ENCODE peak calls at places on chromosomes 11 and 22, in eight cellular contexts. H, U, N, M, D, Q, R and A are unnamed samples.

GRCh38 chr11:94675788-94676187 is 92.4 kb upstream of the AMOTL1 start:
- DNase-seq in N (no peak), M (no peak), U (no peak), Q (no peak), D (no peak), R (no peak), H (no peak), A (no peak)

GRCh38 chr22:41976070-41976901 is 7.0 kb downstream of the SEPTIN3 start:
- DNase-seq in R (peak; percentile 47), H (no peak), M (no peak), Q (no peak), U (peak; percentile 61), N (peak; percentile 64), D (no peak), A (no peak)

GRCh38 chr11:3014314-3014938 is 22.3 kb upstream of the NAP1L4 start:
- DNase-seq in M (no peak), R (peak; percentile 28), Q (no peak), N (peak; percentile 77), H (no peak), U (no peak), D (no peak), A (no peak)

GRCh38 chr22:36350751-36351594 is 36.8 kb downstream of the MYH9 start:
- DNase-seq in H (no peak), M (no peak), N (no peak), Q (peak; percentile 67), R (no peak), D (no peak), U (no peak), A (no peak)

GRCh38 chr22:25362215-25362882 is 142.9 kb downstream of the CRYBB2 start:
- DNase-seq in U (peak; percentile 89), R (peak; percentile 73), D (peak; percentile 45), H (peak; percentile 20), M (no peak), Q (peak; percentile 47), N (peak; percentile 69), A (no peak)

GRCh38 chr22:24827305-24827704 is 21.3 kb downstream of the SGSM1 start:
- DNase-seq in R (peak; percentile 79), N (no peak), Q (no peak), U (no peak), D (no peak), M (peak; percentile 75), H (no peak), A (no peak)

GRCh38 chr22:20569059-20570058 is 61.9 kb downstream of the MED15 start:
- DNase-seq in Q (peak; percentile 92), H (no peak), D (peak; percentile 98), M (no peak), R (peak; percentile 68), N (peak; percentile 86), U (peak; percentile 96), A (peak; percentile 33)

GRCh38 chr11:67118059-67118766 is 850 bp upstream of the KDM2A start:
- DNase-seq in M (peak; percentile 49), U (peak; percentile 49), Q (no peak), H (no peak), R (peak; percentile 50), D (peak; percentile 17), N (peak; percentile 73), A (no peak)

GRCh38 chr22:49007013-49007653 is 820.5 kb downstream of the BRD1 start:
- DNase-seq in R (no peak), M (no peak), N (no peak), H (no peak), Q (no peak), U (no peak), D (no peak), A (no peak)

GRCh38 chr11:101707477-101707876 is 123.7 kb upstream of the TRPC6 start:
- DNase-seq in Q (no peak), M (no peak), N (no peak), U (no peak), R (no peak), H (no peak), D (no peak), A (no peak)

GRCh38 chr11:122523841-122524531 is 131.5 kb upstream of the UBASH3B start:
- DNase-seq in M (no peak), R (no peak), N (no peak), Q (no peak), U (peak; percentile 40), H (no peak), D (no peak), A (no peak)

GRCh38 chr11:128471138-128471661 is 116.2 kb downstream of the ETS1 start:
- DNase-seq in H (no peak), N (peak; percentile 59), U (no peak), D (no peak), Q (no peak), R (peak; percentile 52), M (no peak), A (peak; percentile 79)

GRCh38 chr11:35717520-35717919 is 54.9 kb downstream of the TRIM44 start:
- DNase-seq in N (no peak), H (no peak), D (no peak), R (no peak), Q (no peak), M (no peak), U (no peak), A (peak; percentile 36)

GRCh38 chr22:20567371-20567847 is 60.0 kb downstream of the MED15 start:
- DNase-seq in Q (peak; percentile 59), N (no peak), U (peak; percentile 51), D (peak; percentile 49), M (no peak), R (no peak), H (no peak), A (no peak)

GRCh38 chr11:87432006-87432405 is 394.3 kb downstream of the TMEM135 start:
- DNase-seq in N (no peak), H (no peak), D (peak; percentile 73), U (peak; percentile 66), R (no peak), M (no peak), Q (no peak), A (no peak)

GRCh38 chr11:76235233-76236091 is 29.2 kb upstream of the WNT11 start:
- DNase-seq in R (peak; percentile 91), D (peak; percentile 94), U (peak; percentile 97), Q (peak; percentile 84), N (peak; percentile 88), H (peak; percentile 94), M (peak; percentile 72), A (peak; percentile 93)

GRCh38 chr11:78380615-78381029 is 37.0 kb downstream of the GAB2 start:
- DNase-seq in R (no peak), U (peak; percentile 71), D (peak; percentile 88), Q (no peak), M (no peak), N (no peak), H (no peak), A (no peak)

GRCh38 chr11:27830206-27830605 is 130.0 kb upstream of the BDNF start:
- DNase-seq in M (no peak), H (no peak), N (no peak), D (no peak), U (no peak), Q (no peak), R (no peak), A (no peak)

GRCh38 chr11:121961228-121961860 is 154.7 kb downstream of the BLID start:
- DNase-seq in N (no peak), M (no peak), H (no peak), U (peak; percentile 58), Q (no peak), R (no peak), D (peak; percentile 59), A (no peak)

GRCh38 chr11:128630367-128631230 is 43.2 kb upstream of the ETS1 start:
- DNase-seq in D (peak; percentile 87), R (peak; percentile 94), H (peak; percentile 75), M (peak; percentile 63), Q (peak; percentile 69), N (peak; percentile 88), U (peak; percentile 88), A (peak; percentile 89)

GRCh38 chr22:40808018-40808841 is 10.9 kb downstream of the SLC25A17 start:
- DNase-seq in R (no peak), N (no peak), D (peak; percentile 22), Q (no peak), M (no peak), U (no peak), H (no peak), A (no peak)

GRCh38 chr22:46372686-46373085 is 37.2 kb downstream of the TRMU start:
- DNase-seq in N (no peak), H (no peak), Q (no peak), D (no peak), M (no peak), R (no peak), U (no peak), A (no peak)

GRCh38 chr22:37865510-37865909 is 16.3 kb downstream of the EIF3L start:
- DNase-seq in R (no peak), H (no peak), N (no peak), D (no peak), U (no peak), M (no peak), Q (no peak), A (no peak)

GRCh38 chr22:39496131-39496838 is 5.8 kb upstream of the MIEF1 start:
- DNase-seq in N (peak; percentile 62), Q (peak; percentile 60), U (peak; percentile 71), R (peak; percentile 84), M (no peak), D (peak; percentile 65), H (no peak), A (no peak)

GRCh38 chr11:64226507-64227051 is 505 bp downstream of the NUDT22 start:
- DNase-seq in R (peak; percentile 82), Q (peak; percentile 22), M (peak; percentile 56), U (peak; percentile 54), N (peak; percentile 59), D (no peak), H (no peak), A (no peak)

GRCh38 chr11:8818421-8818820 is 92.6 kb upstream of the AKIP1 start:
- DNase-seq in U (no peak), N (no peak), Q (no peak), R (no peak), H (no peak), D (no peak), M (no peak), A (no peak)

GRCh38 chr11:5600374-5600851 is 4.0 kb downstream of the TRIM6 start:
- DNase-seq in R (peak; percentile 73), N (peak; percentile 54), M (peak; percentile 3), H (peak; percentile 82), U (peak; percentile 69), Q (peak; percentile 88), D (peak; percentile 93), A (peak; percentile 23)

GRCh38 chr11:2221024-2221423 is 49.4 kb downstream of the ASCL2 start:
- DNase-seq in M (no peak), Q (no peak), U (no peak), H (no peak), N (no peak), D (no peak), R (no peak), A (no peak)

GRCh38 chr22:39530692-39531331 is 1.7 kb downstream of the RPS19BP1 start:
- DNase-seq in H (no peak), N (no peak), U (peak; percentile 55), R (no peak), Q (peak; percentile 42), D (peak; percentile 47), M (no peak), A (no peak)